ENCODE peak calls at places on chromosomes 7 and 10, in nine cellular contexts. E is Peyer's patch; V is upper lobe of right lung; U is tibial artery; N is aorta; L is left lung; A is RWPE1; G is CD8-positive, alpha-beta T cell; S is MM.1S. Z is an unnamed sample.

GRCh38 chr7:121931149-121931922 is 58.4 kb downstream of the PTPRZ1 start:
- DNase-seq in E (no peak), V (no peak), U (no peak), N (no peak), L (no peak), A (no peak), G (no peak), S (peak; percentile 19), Z (no peak)

GRCh38 chr7:83791737-83792136 is 142.8 kb upstream of the SEMA3E start:
- DNase-seq in E (no peak), V (no peak), U (no peak), N (no peak), L (no peak), A (no peak), G (no peak), S (no peak), Z (no peak)

GRCh38 chr7:28125381-28126046 is 55.1 kb downstream of the JAZF1 start:
- DNase-seq in E (no peak), V (no peak), U (peak; percentile 75), N (no peak), L (no peak), A (no peak), G (no peak), S (no peak), Z (no peak)

GRCh38 chr10:83994351-83994750 is 145.0 kb upstream of the GHITM start:
- DNase-seq in E (no peak), V (no peak), U (no peak), N (no peak), L (no peak), A (no peak), G (no peak), S (no peak), Z (no peak)

GRCh38 chr7:116316838-116317612 is 106.7 kb downstream of the TES start:
- DNase-seq in E (no peak), V (no peak), U (peak; percentile 77), N (peak; percentile 76), L (peak; percentile 39), A (peak; percentile 90), G (no peak), S (no peak), Z (no peak)

GRCh38 chr7:118877187-118877586 is 652.7 kb downstream of the ANKRD7 start:
- DNase-seq in E (no peak), V (no peak), U (no peak), N (no peak), L (no peak), A (no peak), G (no peak), S (no peak), Z (no peak)

GRCh38 chr7:129074994-129075393 is 20.1 kb upstream of the TNPO3 start:
- DNase-seq in E (no peak), V (no peak), U (no peak), N (no peak), L (no peak), A (no peak), G (no peak), S (no peak), Z (no peak)

GRCh38 chr7:106045592-106045991 is 66.5 kb downstream of the SYPL1 start:
- DNase-seq in E (no peak), V (no peak), U (no peak), N (no peak), L (no peak), A (no peak), G (no peak), S (peak; percentile 3), Z (no peak)

GRCh38 chr10:86299562-86299961 is 67.0 kb downstream of the GRID1 start:
- DNase-seq in E (no peak), V (no peak), U (no peak), N (no peak), L (no peak), A (no peak), G (no peak), S (no peak), Z (no peak)

GRCh38 chr10:92662852-92663251 is 26.9 kb upstream of the HHEX start:
- DNase-seq in E (no peak), V (no peak), U (no peak), N (no peak), L (no peak), A (no peak), G (no peak), S (no peak), Z (peak; percentile 16)

GRCh38 chr10:44976352-44977198 is 2.0 kb downstream of the DEPP1 start:
- DNase-seq in E (no peak), V (no peak), U (no peak), N (no peak), L (no peak), A (no peak), G (no peak), S (no peak), Z (no peak)

GRCh38 chr10:34303022-34303421 is 512.1 kb downstream of the PARD3 start:
- DNase-seq in E (no peak), V (no peak), U (no peak), N (no peak), L (no peak), A (no peak), G (no peak), S (no peak), Z (no peak)

GRCh38 chr7:54788664-54789063 is 29.7 kb upstream of the SEC61G start:
- DNase-seq in E (no peak), V (no peak), U (no peak), N (no peak), L (no peak), A (peak; percentile 92), G (no peak), S (no peak), Z (no peak)

GRCh38 chr7:50379082-50379481 is 71.1 kb downstream of the FIGNL1 start:
- DNase-seq in E (no peak), V (no peak), U (no peak), N (no peak), L (no peak), A (peak; percentile 92), G (no peak), S (no peak), Z (no peak)

GRCh38 chr10:49186613-49187012 is 1.6 kb downstream of the TMEM273 start:
- DNase-seq in E (no peak), V (no peak), U (no peak), N (no peak), L (no peak), A (no peak), G (no peak), S (no peak), Z (no peak)

GRCh38 chr10:91756286-91756685 is 41.9 kb upstream of the TNKS2 start:
- DNase-seq in E (no peak), V (no peak), U (no peak), N (no peak), L (no peak), A (no peak), G (no peak), S (no peak), Z (no peak)

GRCh38 chr7:131774419-131775220 is 218.2 kb upstream of the PODXL start:
- DNase-seq in E (no peak), V (no peak), U (no peak), N (no peak), L (no peak), A (peak; percentile 30), G (no peak), S (no peak), Z (no peak)

GRCh38 chr7:130886438-130887135 is 152.6 kb upstream of the KLF14 start:
- DNase-seq in E (no peak), V (no peak), U (no peak), N (no peak), L (no peak), A (no peak), G (no peak), S (no peak), Z (no peak)

GRCh38 chr10:42987121-42987541 is 89.7 kb upstream of the RET start:
- DNase-seq in E (peak; percentile 24), V (peak; percentile 71), U (no peak), N (no peak), L (peak; percentile 44), A (no peak), G (peak; percentile 8), S (no peak), Z (no peak)

GRCh38 chr10:16732376-16732775 is 84.8 kb downstream of the RSU1 start:
- DNase-seq in E (no peak), V (no peak), U (no peak), N (no peak), L (no peak), A (no peak), G (no peak), S (no peak), Z (no peak)

GRCh38 chr7:111528331-111528730 is 34.0 kb downstream of the IMMP2L start:
- DNase-seq in E (no peak), V (no peak), U (no peak), N (no peak), L (no peak), A (no peak), G (no peak), S (peak; percentile 75), Z (peak; percentile 59)

GRCh38 chr7:149642579-149642978 is 130.8 kb downstream of the ZNF467 start:
- DNase-seq in E (no peak), V (no peak), U (no peak), N (no peak), L (no peak), A (no peak), G (no peak), S (no peak), Z (no peak)

GRCh38 chr7:149644754-149645153 is 128.6 kb downstream of the ZNF467 start:
- DNase-seq in E (no peak), V (no peak), U (no peak), N (no peak), L (no peak), A (no peak), G (no peak), S (no peak), Z (no peak)
- H3K27ac ChIP-seq in E (no peak overlapping the region), V (no peak overlapping the region), U (no peak overlapping the region), N (no peak overlapping the region), L (no peak overlapping the region), A (no peak overlapping the region), G (no peak overlapping the region), S (no peak overlapping the region), Z (no peak overlapping the region)

GRCh38 chr10:129960493-129961273 is 3.4 kb downstream of the EBF3 start:
- DNase-seq in E (no peak), V (no peak), U (no peak), N (no peak), L (no peak), A (no peak), G (no peak), S (no peak), Z (no peak)
- H3K27ac ChIP-seq in E (no peak overlapping the region), V (no peak overlapping the region), U (no peak overlapping the region), N (no peak overlapping the region), L (no peak overlapping the region), A (no peak overlapping the region), G (no peak overlapping the region), S (no peak overlapping the region), Z (no peak overlapping the region)

GRCh38 chr7:137873524-137873923 is 26.8 kb upstream of the DGKI start:
- DNase-seq in E (no peak), V (no peak), U (no peak), N (no peak), L (no peak), A (no peak), G (no peak), S (no peak), Z (no peak)
- H3K27ac ChIP-seq in E (no peak overlapping the region), V (no peak overlapping the region), U (peak overlapping the region; percentile 2), N (no peak overlapping the region), L (no peak overlapping the region), A (no peak overlapping the region), G (no peak overlapping the region), S (no peak overlapping the region), Z (no peak overlapping the region)

DNA sequence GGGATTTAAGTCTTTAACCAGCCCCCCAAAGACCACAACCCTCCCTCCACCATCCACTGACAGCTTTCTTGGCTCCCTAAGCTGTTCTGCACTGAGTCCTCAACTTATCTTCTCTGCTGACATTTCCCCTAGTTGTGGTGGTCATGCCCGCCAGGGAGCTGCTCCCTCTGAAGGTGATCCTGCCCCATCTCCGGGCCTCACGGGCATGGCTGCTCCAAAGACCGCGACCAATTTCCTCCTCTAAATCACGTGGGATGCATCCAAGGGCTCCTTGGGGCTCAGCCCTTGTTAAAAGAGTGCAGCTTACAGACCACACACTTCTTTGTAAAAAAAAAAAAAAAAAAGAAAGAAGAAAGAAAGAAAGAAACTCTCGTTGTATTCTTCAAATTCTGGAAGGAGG is 27.1 kb upstream of the KLF6 start:
- DNase-seq in E (no peak), V (no peak), U (no peak), N (no peak), L (no peak), A (no peak), G (no peak), S (no peak), Z (no peak)
- H3K27ac ChIP-seq in E (peak overlapping the region; percentile 87), V (peak overlapping the region; percentile 88), U (peak overlapping the region; percentile 53), N (peak overlapping the region; percentile 88), L (peak overlapping the region; percentile 87), A (peak overlapping the region; percentile 93), G (peak overlapping the region; percentile 75), S (peak overlapping the region; percentile 16), Z (no peak overlapping the region)